ENCODE peak calls at places on chromosomes 2 and 18, in five cellular contexts. T is bronchial epithelial cell, F is T-cell, A is aorta, C is hypothalamus. B is an unnamed sample.

GRCh38 chr2:239965318-239965717 is 59.8 kb downstream of the NDUFA10 start:
- DNase-seq in C (no peak), A (no peak), F (no peak), T (no peak), B (no peak)

GRCh38 chr18:61755553-61755952 is 137.3 kb downstream of the RNF152 start:
- DNase-seq in F (no peak), T (peak; percentile 59), C (no peak), A (no peak), B (no peak)

GRCh38 chr18:46398005-46398404 is 259.0 kb downstream of the LOXHD1 start:
- DNase-seq in A (no peak), C (no peak), T (no peak), F (no peak), B (no peak)

GRCh38 chr2:55403177-55403998 is 16.3 kb downstream of the CCDC88A start:
- DNase-seq in F (no peak), A (no peak), T (no peak), C (no peak), B (no peak)

GRCh38 chr2:197506658-197507057 is 6.5 kb downstream of the HSPE1 start:
- DNase-seq in A (no peak), T (no peak), F (no peak), C (no peak), B (no peak)

GRCh38 chr2:96236882-96237281 is 28.3 kb upstream of the STARD7 start:
- DNase-seq in C (no peak), A (no peak), T (no peak), F (no peak), B (no peak)

GRCh38 chr2:171390941-171391516 is 42.8 kb downstream of the METTL8 start:
- DNase-seq in A (no peak), C (no peak), F (no peak), T (peak; percentile 79), B (no peak)

GRCh38 chr2:55493220-55493619 is 26.3 kb upstream of the CFAP36 start:
- DNase-seq in C (no peak), A (no peak), T (peak; percentile 79), F (no peak), B (no peak)

GRCh38 chr2:71722286-71722685 is 268.9 kb downstream of the DYSF start:
- DNase-seq in F (no peak), C (no peak), T (no peak), A (no peak), B (no peak)

GRCh38 chr2:239977111-239977510 is 48.0 kb downstream of the NDUFA10 start:
- DNase-seq in T (no peak), A (no peak), C (no peak), F (no peak), B (no peak)

GRCh38 chr18:75574197-75574596 is 146.7 kb upstream of the SMIM21 start:
- DNase-seq in T (no peak), F (no peak), A (no peak), C (no peak), B (no peak)

GRCh38 chr18:9173770-9174233 is 37.2 kb downstream of the ANKRD12 start:
- DNase-seq in F (no peak), T (no peak), A (no peak), C (no peak), B (no peak)

GRCh38 chr2:205017381-205017780 is 472.1 kb downstream of the PARD3B start:
- DNase-seq in A (no peak), T (no peak), C (no peak), F (no peak), B (no peak)

GRCh38 chr2:241357531-241357930 is 1.4 kb downstream of the FARP2 start:
- DNase-seq in F (no peak), C (no peak), A (no peak), T (peak; percentile 45), B (no peak)

GRCh38 chr2:233857511-233858118 is 3.3 kb upstream of the HJURP start:
- DNase-seq in C (no peak), T (peak; percentile 22), F (no peak), A (no peak), B (peak; percentile 69)

GRCh38 chr2:186570587-186570986 is 19.3 kb upstream of the ITGAV start:
- DNase-seq in F (no peak), C (no peak), T (peak; percentile 92), A (no peak), B (no peak)

GRCh38 chr2:78261454-78261853 is 739.3 kb upstream of the LRRTM4 start:
- DNase-seq in T (no peak), F (no peak), C (no peak), A (no peak), B (no peak)

GRCh38 chr18:43661570-43661969 is 384.3 kb upstream of the SYT4 start:
- DNase-seq in F (no peak), C (no peak), A (no peak), T (peak; percentile 88), B (no peak)

GRCh38 chr2:239269173-239269865 is 131.5 kb downstream of the HDAC4 start:
- DNase-seq in F (no peak), T (no peak), C (no peak), A (peak; percentile 63), B (no peak)

GRCh38 chr2:216604458-216604857 is 28.8 kb upstream of the IGFBP2 start:
- DNase-seq in F (no peak), T (no peak), A (no peak), C (no peak), B (no peak)

GRCh38 chr2:240916571-240917008 is 10.5 kb downstream of the CROCC2 start:
- DNase-seq in F (no peak), C (no peak), T (no peak), A (peak; percentile 91), B (no peak)

B was measured in naive thymus-derived CD4-positive, alpha-beta T cell.